ENCODE peak calls at places on chromosome 17, in five cellular contexts. S, M, D, F and Q are unnamed samples.

GRCh38 chr17:77304051-77304745 is 163.4 kb downstream of the SEC14L1 start:
- DNase-seq in S (no peak), M (no peak), D (no peak), F (peak; percentile 22), Q (no peak)

GRCh38 chr17:50129946-50130777 is at the start of gene SAMD14:
- DNase-seq in S (peak; percentile 25), M (peak; percentile 30), D (no peak), F (peak; percentile 69), Q (no peak)

GRCh38 chr17:18250708-18251107 is 7.8 kb downstream of the FLII start:
- DNase-seq in S (no peak), M (no peak), D (no peak), F (no peak), Q (no peak)

GRCh38 chr17:7408341-7408740 is 696 bp downstream of the NLGN2 start:
- DNase-seq in S (no peak), M (no peak), D (no peak), F (no peak), Q (no peak)

GRCh38 chr17:81004336-81005015 is 12.8 kb downstream of the CHMP6 start:
- DNase-seq in S (no peak), M (peak; percentile 32), D (no peak), F (no peak), Q (no peak)

GRCh38 chr17:32671891-32672290 is 185.1 kb downstream of the CDK5R1 start:
- DNase-seq in S (no peak), M (no peak), D (no peak), F (no peak), Q (no peak)

GRCh38 chr17:68456529-68457167 is 648 bp downstream of the WIPI1 start:
- DNase-seq in S (peak; percentile 90), M (peak; percentile 94), D (peak; percentile 55), F (peak; percentile 96), Q (peak; percentile 58)

GRCh38 chr17:68759343-68760140 is 158.4 kb upstream of the FAM20A start:
- DNase-seq in S (peak; percentile 93), M (peak; percentile 96), D (peak; percentile 78), F (peak; percentile 94), Q (peak; percentile 85)

GRCh38 chr17:55067697-55068439 is 99.3 kb downstream of the STXBP4 start:
- DNase-seq in S (peak; percentile 50), M (peak; percentile 4), D (no peak), F (peak; percentile 28), Q (no peak)

GRCh38 chr17:40326014-40326831 is 17.2 kb downstream of the RARA start:
- DNase-seq in S (no peak), M (no peak), D (no peak), F (no peak), Q (no peak)

GRCh38 chr17:7261377-7262191 is 694 bp downstream of the CLDN7 start:
- DNase-seq in S (no peak), M (peak; percentile 39), D (no peak), F (no peak), Q (no peak)

GRCh38 chr17:79009397-79010303 is at the start of gene CANT1:
- DNase-seq in S (peak; percentile 77), M (peak; percentile 92), D (peak; percentile 87), F (peak; percentile 84), Q (peak; percentile 43)

GRCh38 chr17:519450-520212 is 167.0 kb upstream of the RPH3AL start:
- DNase-seq in S (no peak), M (no peak), D (no peak), F (no peak), Q (no peak)

GRCh38 chr17:14545156-14545906 is 244.4 kb downstream of the HS3ST3B1 start:
- DNase-seq in S (no peak), M (peak; percentile 14), D (no peak), F (no peak), Q (no peak)

GRCh38 chr17:14541714-14542113 is 240.8 kb downstream of the HS3ST3B1 start:
- DNase-seq in S (no peak), M (no peak), D (no peak), F (no peak), Q (no peak)

GRCh38 chr17:14547556-14547955 is 246.7 kb downstream of the HS3ST3B1 start:
- DNase-seq in S (no peak), M (no peak), D (no peak), F (no peak), Q (no peak)

GRCh38 chr17:14552311-14552710 is 251.4 kb downstream of the HS3ST3B1 start:
- DNase-seq in S (no peak), M (no peak), D (no peak), F (no peak), Q (no peak)

DNA sequence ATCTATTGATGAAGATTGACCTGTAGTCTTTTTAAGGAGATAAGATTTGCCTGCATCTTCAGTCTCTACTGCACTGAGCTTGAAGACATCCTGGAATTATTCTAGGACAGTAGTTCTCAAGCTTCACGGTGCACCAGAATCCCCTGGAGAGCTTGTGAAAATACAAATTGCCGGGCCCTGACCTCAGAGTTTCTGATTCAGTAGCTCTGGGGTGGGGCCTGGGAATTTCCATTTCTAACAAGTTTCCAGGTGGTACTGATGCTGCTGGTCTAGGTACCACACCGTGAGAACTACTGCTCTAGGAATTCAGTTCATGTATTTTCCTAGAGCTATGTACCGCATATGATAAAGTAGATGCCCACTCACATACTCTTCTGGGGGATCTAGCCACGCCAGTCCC is 246.1 kb downstream of the HS3ST3B1 start:
- DNase-seq in S (no peak), M (no peak), D (no peak), F (no peak), Q (no peak)
- H3K18ac ChIP-seq in S (no peak overlapping the region), M (no peak overlapping the region), D (no peak overlapping the region), F (no peak overlapping the region), Q (no peak overlapping the region)

GRCh38 chr17:76195281-76196096 is 44.8 kb downstream of the RNF157 start:
- DNase-seq in S (no peak), M (no peak), D (no peak), F (no peak), Q (no peak)

GRCh38 chr17:76191891-76192290 is 48.4 kb downstream of the RNF157 start:
- DNase-seq in S (no peak), M (no peak), D (no peak), F (no peak), Q (no peak)

GRCh38 chr17:76189741-76190140 is 48.7 kb upstream of the FOXJ1 start:
- DNase-seq in S (no peak), M (peak; percentile 24), D (no peak), F (no peak), Q (no peak)

GRCh38 chr17:76196675-76197074 is 43.6 kb downstream of the RNF157 start:
- DNase-seq in S (no peak), M (no peak), D (no peak), F (no peak), Q (no peak)

DNA sequence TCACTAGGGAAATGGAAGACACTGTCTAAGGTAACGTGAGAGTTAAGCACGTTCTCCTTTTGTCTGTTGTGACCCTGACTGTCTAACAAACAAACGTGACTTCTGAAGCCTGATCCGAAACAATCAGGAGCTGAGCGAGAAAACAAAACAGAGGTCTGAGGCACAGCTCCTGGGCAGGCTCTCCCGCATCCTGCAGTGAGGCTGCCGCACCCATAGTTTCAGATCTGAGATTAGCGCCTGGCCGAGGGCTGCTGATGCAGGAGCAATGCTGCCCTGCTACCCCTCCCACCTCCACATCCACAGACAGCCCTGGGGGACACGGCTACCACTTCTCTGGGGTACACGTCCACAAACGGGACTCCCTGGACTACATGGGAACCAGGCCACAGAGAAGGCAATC is 46.7 kb downstream of the RNF157 start:
- DNase-seq in S (no peak), M (no peak), D (peak; percentile 8), F (no peak), Q (no peak)
- H3K18ac ChIP-seq in S (no peak overlapping the region), M (no peak overlapping the region), D (no peak overlapping the region), F (no peak overlapping the region), Q (no peak overlapping the region)

GRCh38 chr17:72119963-72120877 is 600 bp upstream of the SOX9 start:
- DNase-seq in S (peak; percentile 91), M (peak; percentile 82), D (no peak), F (peak; percentile 91), Q (no peak)

GRCh38 chr17:72118588-72119279 is 2.1 kb upstream of the SOX9 start:
- DNase-seq in S (peak; percentile 88), M (peak; percentile 81), D (peak; percentile 86), F (peak; percentile 85), Q (no peak)

GRCh38 chr17:72117748-72118587 is 2.9 kb upstream of the SOX9 start:
- DNase-seq in S (no peak), M (no peak), D (no peak), F (peak; percentile 36), Q (peak; percentile 72)

GRCh38 chr17:72120878-72121163 is at the start of gene SOX9:
- DNase-seq in S (peak; percentile 96), M (peak; percentile 98), D (peak; percentile 87), F (peak; percentile 95), Q (peak; percentile 77)

DNA sequence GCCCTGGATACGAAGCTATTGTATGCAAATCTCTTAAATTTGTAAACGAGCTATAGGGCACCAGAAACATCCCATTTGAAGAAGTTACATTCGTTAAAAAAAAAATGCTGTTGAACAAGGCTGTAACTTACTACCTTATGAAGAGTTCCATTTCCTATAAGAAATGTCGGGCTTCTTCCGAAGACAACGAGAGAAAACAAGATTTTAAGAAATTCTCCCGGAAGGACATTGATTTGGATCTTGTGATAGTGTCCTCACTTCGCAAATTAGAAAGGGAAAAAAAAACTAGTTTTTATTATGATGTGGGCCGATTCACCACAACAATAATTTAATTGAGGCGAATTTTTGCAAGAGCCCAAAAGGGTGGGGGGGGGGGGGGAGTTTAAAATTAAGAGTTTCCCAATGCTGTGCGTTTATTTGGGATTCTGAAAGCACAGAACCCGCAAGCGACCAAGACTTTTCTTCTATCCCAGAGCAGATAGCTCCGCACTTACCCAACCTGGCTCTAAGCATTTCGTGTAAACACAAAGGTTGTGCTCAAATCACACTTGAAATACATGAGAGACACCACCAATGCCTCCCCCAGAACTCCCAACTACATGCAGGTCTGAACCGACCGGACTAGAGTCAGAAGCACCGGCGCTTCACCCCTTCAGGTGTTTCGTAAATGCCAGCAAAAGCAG is 1.4 kb upstream of the SOX9 start:
- DNase-seq in S (no peak), M (no peak), D (no peak), F (no peak), Q (no peak)
- H3K18ac ChIP-seq in S (no peak overlapping the region), M (no peak overlapping the region), D (peak overlapping the region; percentile 55), F (peak overlapping the region; percentile 52), Q (no peak overlapping the region)

GRCh38 chr17:28745052-28745776 is 1.4 kb downstream of the TRAF4 start:
- DNase-seq in S (peak; percentile 47), M (peak; percentile 87), D (peak; percentile 62), F (peak; percentile 61), Q (no peak)

GRCh38 chr17:28747046-28747691 is 3.4 kb downstream of the TRAF4 start:
- DNase-seq in S (no peak), M (peak; percentile 78), D (no peak), F (no peak), Q (no peak)

GRCh38 chr17:28745777-28746473 is 2.1 kb downstream of the TRAF4 start:
- DNase-seq in S (no peak), M (peak; percentile 83), D (no peak), F (no peak), Q (peak; percentile 62)

GRCh38 chr17:28747801-28748750 is 4.3 kb downstream of the TRAF4 start:
- DNase-seq in S (no peak), M (no peak), D (no peak), F (no peak), Q (no peak)

DNA sequence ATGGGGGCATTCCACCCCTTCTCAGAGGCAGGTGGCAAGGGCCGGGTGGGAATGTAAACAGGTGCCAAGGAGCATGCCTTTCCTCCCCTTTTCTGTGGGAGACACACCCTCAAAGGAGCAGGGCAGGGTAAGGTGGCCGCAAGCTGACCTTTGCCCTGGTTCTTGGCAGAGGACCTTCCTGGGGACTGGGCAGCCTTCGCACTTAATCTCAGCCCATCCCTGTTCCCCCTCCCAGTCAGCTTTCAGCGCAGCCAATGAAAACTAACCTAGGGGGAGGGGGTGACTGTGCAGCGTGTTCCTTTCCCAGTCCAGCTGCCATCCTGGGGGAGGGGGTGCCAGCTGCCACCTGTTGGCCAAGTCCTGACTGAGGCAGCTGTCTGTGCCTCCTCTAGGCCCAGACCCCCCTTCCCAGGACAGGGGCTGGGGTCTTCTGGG is 2.8 kb downstream of the TRAF4 start:
- DNase-seq in S (no peak), M (peak; percentile 62), D (no peak), F (no peak), Q (no peak)
- H3K18ac ChIP-seq in S (no peak overlapping the region), M (no peak overlapping the region), D (peak overlapping the region; percentile 70), F (no peak overlapping the region), Q (peak overlapping the region; percentile 76)